ENCODE peak calls at places on chromosomes 5 and 9, in eight cellular contexts. One of them, this sample, is unnamed.

GRCh38 chr5:146051678-146052077 is 53.7 kb downstream of the PLAC8L1 start:
- DNase-seq in adrenal gland: no peak
- DNase-seq in testis: no peak
- DNase-seq in spleen: no peak
- DNase-seq in A549: no peak
- DNase-seq in heart left ventricle: no peak
- DNase-seq in sigmoid colon: no peak
- DNase-seq in endothelial cell of umbilical vein: no peak
- DNase-seq in this sample: no peak

GRCh38 chr5:120396186-120396585 is 67.9 kb upstream of the PRR16 start:
- DNase-seq in sigmoid colon: no peak
- DNase-seq in endothelial cell of umbilical vein: no peak
- DNase-seq in adrenal gland: no peak
- DNase-seq in testis: no peak
- DNase-seq in spleen: no peak
- DNase-seq in heart left ventricle: no peak
- DNase-seq in A549: no peak
- DNase-seq in this sample: no peak

GRCh38 chr9:130289711-130290241 is 24.2 kb downstream of the HMCN2 start:
- DNase-seq in spleen: no peak
- DNase-seq in adrenal gland: no peak
- DNase-seq in heart left ventricle: no peak
- DNase-seq in endothelial cell of umbilical vein: no peak
- DNase-seq in A549: no peak
- DNase-seq in sigmoid colon: peak; percentile 81
- DNase-seq in testis: no peak
- DNase-seq in this sample: no peak

GRCh38 chr9:109422641-109423040 is 75.5 kb downstream of the PTPN3 start:
- DNase-seq in A549: no peak
- DNase-seq in testis: no peak
- DNase-seq in adrenal gland: no peak
- DNase-seq in spleen: no peak
- DNase-seq in heart left ventricle: no peak
- DNase-seq in sigmoid colon: no peak
- DNase-seq in endothelial cell of umbilical vein: no peak
- DNase-seq in this sample: no peak

GRCh38 chr5:61625682-61626620 is 293.9 kb downstream of the ZSWIM6 start:
- DNase-seq in testis: peak; percentile 88
- DNase-seq in endothelial cell of umbilical vein: peak; percentile 51
- DNase-seq in A549: peak; percentile 68
- DNase-seq in adrenal gland: peak; percentile 94
- DNase-seq in spleen: peak; percentile 90
- DNase-seq in sigmoid colon: peak; percentile 89
- DNase-seq in heart left ventricle: peak; percentile 82
- DNase-seq in this sample: peak; percentile 72

GRCh38 chr5:98977723-98978122 is 48.9 kb upstream of the CHD1 start:
- DNase-seq in testis: no peak
- DNase-seq in spleen: no peak
- DNase-seq in heart left ventricle: no peak
- DNase-seq in sigmoid colon: no peak
- DNase-seq in A549: no peak
- DNase-seq in endothelial cell of umbilical vein: no peak
- DNase-seq in adrenal gland: no peak
- DNase-seq in this sample: no peak

GRCh38 chr5:134649163-134649916 is 755 bp downstream of the SEC24A start:
- DNase-seq in adrenal gland: peak; percentile 76
- DNase-seq in testis: peak; percentile 33
- DNase-seq in sigmoid colon: peak; percentile 27
- DNase-seq in spleen: peak; percentile 88
- DNase-seq in heart left ventricle: no peak
- DNase-seq in endothelial cell of umbilical vein: peak; percentile 52
- DNase-seq in A549: peak; percentile 29
- DNase-seq in this sample: peak; percentile 54

GRCh38 chr9:99085949-99086948 is 18.7 kb upstream of the TGFBR1 start:
- DNase-seq in adrenal gland: no peak
- DNase-seq in endothelial cell of umbilical vein: peak; percentile 7
- DNase-seq in sigmoid colon: no peak
- DNase-seq in testis: peak; percentile 22
- DNase-seq in A549: no peak
- DNase-seq in spleen: no peak
- DNase-seq in heart left ventricle: no peak
- DNase-seq in this sample: no peak

GRCh38 chr9:135295556-135296300 is 183.9 kb upstream of the PPP1R26 start:
- DNase-seq in A549: no peak
- DNase-seq in heart left ventricle: no peak
- DNase-seq in testis: no peak
- DNase-seq in spleen: peak; percentile 36
- DNase-seq in endothelial cell of umbilical vein: no peak
- DNase-seq in sigmoid colon: no peak
- DNase-seq in adrenal gland: no peak
- DNase-seq in this sample: no peak

GRCh38 chr5:55533806-55534435 is 843 bp downstream of the PLPP1 start:
- DNase-seq in sigmoid colon: no peak
- DNase-seq in A549: peak; percentile 51
- DNase-seq in spleen: no peak
- DNase-seq in heart left ventricle: no peak
- DNase-seq in testis: peak; percentile 18
- DNase-seq in adrenal gland: peak; percentile 63
- DNase-seq in endothelial cell of umbilical vein: peak; percentile 75
- DNase-seq in this sample: no peak
- TF ChIP-seq POLR2A in sigmoid colon: no peak
- TF ChIP-seq POLR2A in A549: no peak
- TF ChIP-seq POLR2A in spleen: no peak
- TF ChIP-seq POLR2A in heart left ventricle: no peak
- TF ChIP-seq POLR2A in testis: no peak
- TF ChIP-seq POLR2A in adrenal gland: no peak
- TF ChIP-seq POLR2A in endothelial cell of umbilical vein: no peak
- TF ChIP-seq POLR2A in this sample: no peak

DNA sequence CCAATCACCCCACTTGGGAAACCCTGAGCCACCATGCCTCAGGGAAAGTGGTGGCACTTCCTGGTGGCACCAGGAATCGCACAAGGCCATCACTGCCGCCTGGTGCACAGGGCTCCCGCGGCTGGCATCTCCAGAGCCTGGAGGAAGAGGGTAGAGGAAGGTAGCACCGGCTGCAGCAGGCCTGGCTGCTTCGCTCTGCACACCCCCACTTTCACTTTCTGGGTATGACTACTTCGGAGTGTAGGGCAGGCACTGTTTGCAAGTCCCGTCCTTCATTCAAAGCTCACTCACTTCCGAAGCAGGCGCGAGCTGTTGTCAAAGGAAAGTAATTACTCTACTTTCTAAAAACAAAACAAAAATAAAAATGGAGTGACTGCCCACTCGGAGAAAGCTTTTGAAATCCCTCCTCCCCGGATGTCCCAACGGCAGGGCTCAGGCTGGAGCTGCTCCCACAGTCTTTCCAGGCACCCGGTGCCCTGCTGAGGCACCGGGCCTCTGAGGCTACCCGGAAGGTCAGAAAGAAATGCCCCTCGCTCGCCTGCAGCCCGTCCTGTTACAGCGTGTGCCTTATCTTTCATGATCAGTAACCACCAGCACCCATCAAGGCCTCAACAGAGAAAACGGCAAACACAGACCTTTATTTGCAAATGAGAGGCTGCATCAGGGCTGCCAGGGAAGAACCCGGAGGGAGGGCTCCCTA is 2.0 kb downstream of the BRD3 start:
- DNase-seq in A549: peak; percentile 17
- DNase-seq in testis: peak; percentile 39
- DNase-seq in sigmoid colon: no peak
- DNase-seq in adrenal gland: peak; percentile 84
- DNase-seq in endothelial cell of umbilical vein: peak; percentile 62
- DNase-seq in spleen: peak; percentile 91
- DNase-seq in heart left ventricle: peak; percentile 49
- DNase-seq in this sample: peak; percentile 68
- TF ChIP-seq POLR2A in A549: no peak
- TF ChIP-seq POLR2A in testis: no peak
- TF ChIP-seq POLR2A in sigmoid colon: no peak
- TF ChIP-seq POLR2A in adrenal gland: no peak
- TF ChIP-seq POLR2A in endothelial cell of umbilical vein: no peak
- TF ChIP-seq POLR2A in spleen: no peak
- TF ChIP-seq POLR2A in heart left ventricle: no peak
- TF ChIP-seq POLR2A in this sample: peak; percentile 26

GRCh38 chr9:137296214-137297059 is 5.6 kb downstream of the NRARP start:
- DNase-seq in A549: no peak
- DNase-seq in adrenal gland: peak; percentile 88
- DNase-seq in sigmoid colon: no peak
- DNase-seq in testis: peak; percentile 73
- DNase-seq in endothelial cell of umbilical vein: peak; percentile 93
- DNase-seq in heart left ventricle: peak; percentile 91
- DNase-seq in spleen: no peak
- DNase-seq in this sample: no peak
- TF ChIP-seq POLR2A in A549: no peak
- TF ChIP-seq POLR2A in adrenal gland: no peak
- TF ChIP-seq POLR2A in sigmoid colon: peak; percentile 30
- TF ChIP-seq POLR2A in testis: no peak
- TF ChIP-seq POLR2A in endothelial cell of umbilical vein: peak; percentile 79
- TF ChIP-seq POLR2A in heart left ventricle: no peak
- TF ChIP-seq POLR2A in spleen: no peak
- TF ChIP-seq POLR2A in this sample: no peak

GRCh38 chr5:142360051-142360498 is 35.3 kb upstream of the SPRY4 start:
- DNase-seq in adrenal gland: no peak
- DNase-seq in heart left ventricle: no peak
- DNase-seq in endothelial cell of umbilical vein: no peak
- DNase-seq in A549: no peak
- DNase-seq in testis: no peak
- DNase-seq in sigmoid colon: no peak
- DNase-seq in spleen: no peak
- DNase-seq in this sample: no peak
- TF ChIP-seq POLR2A in adrenal gland: no peak
- TF ChIP-seq POLR2A in heart left ventricle: no peak
- TF ChIP-seq POLR2A in endothelial cell of umbilical vein: no peak
- TF ChIP-seq POLR2A in A549: no peak
- TF ChIP-seq POLR2A in testis: no peak
- TF ChIP-seq POLR2A in sigmoid colon: no peak
- TF ChIP-seq POLR2A in spleen: no peak
- TF ChIP-seq POLR2A in this sample: no peak

DNA sequence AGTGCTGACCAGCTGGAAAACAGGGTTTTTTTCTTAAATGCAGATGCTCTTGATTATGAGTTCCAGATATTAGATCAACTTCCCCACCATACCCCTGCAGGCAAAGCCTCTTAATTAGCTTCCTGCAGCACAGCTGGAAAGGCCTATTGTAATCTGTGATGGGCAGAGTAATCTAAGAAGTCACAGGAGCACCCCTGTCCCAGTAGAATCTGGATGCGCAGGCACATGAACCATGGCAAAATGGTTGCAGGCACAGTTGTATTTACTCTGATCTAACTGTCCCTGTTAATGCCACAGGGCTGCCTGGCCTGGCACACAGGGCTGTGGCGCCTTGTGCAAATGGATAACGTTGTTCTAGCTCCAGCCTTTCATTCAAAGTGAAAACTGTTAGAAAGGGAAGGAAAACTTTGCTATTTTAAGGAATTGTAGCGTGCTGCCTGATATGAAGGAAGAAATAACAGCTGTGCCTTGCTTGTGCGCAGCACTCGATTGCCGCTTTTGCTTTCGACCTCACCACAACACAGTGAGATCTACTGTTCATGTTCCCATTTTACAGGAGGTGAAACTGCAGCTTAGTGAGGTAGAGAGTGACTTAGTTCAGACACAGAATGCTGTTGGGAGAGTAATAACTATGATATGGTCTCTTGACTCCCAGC is 2.3 kb downstream of the TGFBI start:
- DNase-seq in testis: no peak
- DNase-seq in heart left ventricle: no peak
- DNase-seq in spleen: peak; percentile 61
- DNase-seq in adrenal gland: no peak
- DNase-seq in sigmoid colon: peak; percentile 55
- DNase-seq in endothelial cell of umbilical vein: no peak
- DNase-seq in A549: no peak
- DNase-seq in this sample: no peak
- TF ChIP-seq POLR2A in testis: no peak
- TF ChIP-seq POLR2A in heart left ventricle: no peak
- TF ChIP-seq POLR2A in spleen: no peak
- TF ChIP-seq POLR2A in adrenal gland: no peak
- TF ChIP-seq POLR2A in sigmoid colon: no peak
- TF ChIP-seq POLR2A in endothelial cell of umbilical vein: no peak
- TF ChIP-seq POLR2A in A549: no peak
- TF ChIP-seq POLR2A in this sample: no peak

GRCh38 chr5:71782771-71783770 is 64.0 kb downstream of the CARTPT start:
- DNase-seq in spleen: peak; percentile 77
- DNase-seq in adrenal gland: peak; percentile 95
- DNase-seq in heart left ventricle: peak; percentile 80
- DNase-seq in sigmoid colon: peak; percentile 91
- DNase-seq in endothelial cell of umbilical vein: peak; percentile 74
- DNase-seq in testis: peak; percentile 95
- DNase-seq in A549: peak; percentile 41
- DNase-seq in this sample: peak; percentile 45
- TF ChIP-seq POLR2A in spleen: no peak
- TF ChIP-seq POLR2A in adrenal gland: no peak
- TF ChIP-seq POLR2A in heart left ventricle: no peak
- TF ChIP-seq POLR2A in sigmoid colon: no peak
- TF ChIP-seq POLR2A in endothelial cell of umbilical vein: no peak
- TF ChIP-seq POLR2A in testis: no peak
- TF ChIP-seq POLR2A in A549: no peak
- TF ChIP-seq POLR2A in this sample: no peak

DNA sequence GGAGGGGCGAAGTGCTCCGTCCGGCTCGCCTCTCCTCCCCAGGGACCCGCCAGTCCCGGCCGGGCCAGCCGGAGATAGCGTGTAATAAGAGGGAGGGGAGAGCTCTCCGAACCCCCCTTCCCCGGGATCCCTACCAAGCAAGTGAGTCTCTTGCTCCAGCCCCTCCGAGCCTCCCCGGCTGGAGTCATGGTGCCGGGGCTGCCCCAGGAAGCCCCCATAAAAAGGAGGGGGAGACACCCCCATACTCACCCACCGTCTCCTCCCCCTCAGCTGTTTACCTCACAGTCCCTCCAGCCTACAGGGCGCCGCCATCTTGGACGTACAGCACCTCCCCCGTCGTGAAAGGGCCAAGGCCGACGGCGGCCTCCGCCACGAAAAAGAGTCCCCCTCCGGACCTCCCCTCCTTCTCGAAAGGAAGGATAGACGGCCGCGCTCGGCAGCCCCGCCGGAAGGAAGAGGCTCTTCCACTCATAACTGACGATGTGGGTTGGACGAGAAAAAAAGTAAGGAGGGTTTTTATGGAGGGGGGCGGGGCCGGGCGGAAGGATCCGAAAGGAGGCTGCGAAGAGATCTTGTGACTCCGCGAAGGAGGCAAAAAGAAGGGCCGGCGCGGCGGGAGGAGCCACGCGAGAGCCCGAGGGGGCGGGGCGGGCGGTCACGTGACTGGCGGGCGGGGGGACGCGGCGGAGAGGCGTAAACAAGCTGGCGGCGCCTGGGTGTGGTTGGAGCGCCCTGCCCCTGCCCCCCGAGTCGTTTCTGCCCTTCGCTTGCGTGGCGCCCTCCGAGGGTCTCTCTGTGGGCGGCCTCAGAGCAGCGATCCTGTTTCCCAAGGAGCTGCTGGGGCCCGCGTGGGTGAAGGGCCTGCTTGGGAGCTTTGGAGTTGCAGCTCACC is at the start of gene TSC1:
- DNase-seq in heart left ventricle: peak; percentile 98
- DNase-seq in endothelial cell of umbilical vein: peak; percentile 96
- DNase-seq in sigmoid colon: peak; percentile 98
- DNase-seq in adrenal gland: peak; percentile 98
- DNase-seq in A549: peak; percentile 84
- DNase-seq in spleen: peak; percentile 100
- DNase-seq in testis: peak; percentile 97
- DNase-seq in this sample: peak; percentile 98
- TF ChIP-seq POLR2A in heart left ventricle: no peak
- TF ChIP-seq POLR2A in endothelial cell of umbilical vein: peak; percentile 73
- TF ChIP-seq POLR2A in sigmoid colon: peak; percentile 36
- TF ChIP-seq POLR2A in adrenal gland: peak; percentile 53
- TF ChIP-seq POLR2A in A549: peak; percentile 83
- TF ChIP-seq POLR2A in spleen: no peak
- TF ChIP-seq POLR2A in testis: peak; percentile 15
- TF ChIP-seq POLR2A in this sample: peak; percentile 70